ENCODE peak calls at places on chromosomes 7 and 10, in eight cellular contexts. One of them, this sample, is unnamed.

GRCh38 chr10:14579405-14579804 is 195.3 kb downstream of the FAM107B start:
- DNase-seq in PC-3: peak; percentile 7
- DNase-seq in IMR-90: peak; percentile 44
- DNase-seq in GM23248: peak; percentile 13
- DNase-seq in neural progenitor cell: no peak
- DNase-seq in MM.1S: no peak
- DNase-seq in fibroblast of lung: no peak
- DNase-seq in K562: no peak
- DNase-seq in this sample: no peak

GRCh38 chr10:87677595-87677994 is 17.9 kb downstream of the PAPSS2 start:
- DNase-seq in PC-3: no peak
- DNase-seq in fibroblast of lung: no peak
- DNase-seq in neural progenitor cell: no peak
- DNase-seq in GM23248: no peak
- DNase-seq in MM.1S: no peak
- DNase-seq in K562: no peak
- DNase-seq in IMR-90: no peak
- DNase-seq in this sample: no peak

GRCh38 chr7:47743898-47744612 is 162.1 kb upstream of the TNS3 start:
- DNase-seq in GM23248: no peak
- DNase-seq in neural progenitor cell: peak; percentile 60
- DNase-seq in fibroblast of lung: peak; percentile 50
- DNase-seq in IMR-90: no peak
- DNase-seq in K562: no peak
- DNase-seq in MM.1S: no peak
- DNase-seq in PC-3: no peak
- DNase-seq in this sample: peak; percentile 56

GRCh38 chr7:13279854-13280435 is 592.5 kb downstream of the ARL4A start:
- DNase-seq in PC-3: peak; percentile 63
- DNase-seq in neural progenitor cell: peak; percentile 40
- DNase-seq in fibroblast of lung: peak; percentile 15
- DNase-seq in K562: no peak
- DNase-seq in IMR-90: peak; percentile 10
- DNase-seq in GM23248: peak; percentile 67
- DNase-seq in MM.1S: peak; percentile 57
- DNase-seq in this sample: peak; percentile 24

GRCh38 chr10:132836832-132837540 is 51.0 kb upstream of the NKX6-2 start:
- DNase-seq in IMR-90: peak; percentile 4
- DNase-seq in fibroblast of lung: peak; percentile 2
- DNase-seq in MM.1S: peak; percentile 10
- DNase-seq in neural progenitor cell: peak; percentile 80
- DNase-seq in K562: peak; percentile 82
- DNase-seq in GM23248: peak; percentile 68
- DNase-seq in PC-3: peak; percentile 41
- DNase-seq in this sample: peak; percentile 18

GRCh38 chr10:92279297-92279696 is 11.6 kb downstream of the CPEB3 start:
- DNase-seq in IMR-90: peak; percentile 44
- DNase-seq in K562: no peak
- DNase-seq in neural progenitor cell: no peak
- DNase-seq in MM.1S: no peak
- DNase-seq in PC-3: no peak
- DNase-seq in fibroblast of lung: no peak
- DNase-seq in GM23248: peak; percentile 9
- DNase-seq in this sample: peak; percentile 33

GRCh38 chr10:65325913-65326312 is 1599.9 kb upstream of the LRRTM3 start:
- DNase-seq in IMR-90: no peak
- DNase-seq in K562: no peak
- DNase-seq in fibroblast of lung: no peak
- DNase-seq in MM.1S: no peak
- DNase-seq in GM23248: no peak
- DNase-seq in neural progenitor cell: peak; percentile 62
- DNase-seq in PC-3: no peak
- DNase-seq in this sample: no peak

GRCh38 chr7:113015038-113015645 is 71.5 kb downstream of the GPR85 start:
- DNase-seq in GM23248: peak; percentile 66
- DNase-seq in neural progenitor cell: no peak
- DNase-seq in MM.1S: peak; percentile 44
- DNase-seq in IMR-90: peak; percentile 60
- DNase-seq in K562: no peak
- DNase-seq in fibroblast of lung: peak; percentile 18
- DNase-seq in PC-3: peak; percentile 50
- DNase-seq in this sample: peak; percentile 34

GRCh38 chr7:101940830-101941229 is 123.4 kb downstream of the CUX1 start:
- DNase-seq in GM23248: no peak
- DNase-seq in IMR-90: no peak
- DNase-seq in fibroblast of lung: no peak
- DNase-seq in K562: no peak
- DNase-seq in PC-3: no peak
- DNase-seq in neural progenitor cell: peak; percentile 58
- DNase-seq in MM.1S: no peak
- DNase-seq in this sample: no peak

DNA sequence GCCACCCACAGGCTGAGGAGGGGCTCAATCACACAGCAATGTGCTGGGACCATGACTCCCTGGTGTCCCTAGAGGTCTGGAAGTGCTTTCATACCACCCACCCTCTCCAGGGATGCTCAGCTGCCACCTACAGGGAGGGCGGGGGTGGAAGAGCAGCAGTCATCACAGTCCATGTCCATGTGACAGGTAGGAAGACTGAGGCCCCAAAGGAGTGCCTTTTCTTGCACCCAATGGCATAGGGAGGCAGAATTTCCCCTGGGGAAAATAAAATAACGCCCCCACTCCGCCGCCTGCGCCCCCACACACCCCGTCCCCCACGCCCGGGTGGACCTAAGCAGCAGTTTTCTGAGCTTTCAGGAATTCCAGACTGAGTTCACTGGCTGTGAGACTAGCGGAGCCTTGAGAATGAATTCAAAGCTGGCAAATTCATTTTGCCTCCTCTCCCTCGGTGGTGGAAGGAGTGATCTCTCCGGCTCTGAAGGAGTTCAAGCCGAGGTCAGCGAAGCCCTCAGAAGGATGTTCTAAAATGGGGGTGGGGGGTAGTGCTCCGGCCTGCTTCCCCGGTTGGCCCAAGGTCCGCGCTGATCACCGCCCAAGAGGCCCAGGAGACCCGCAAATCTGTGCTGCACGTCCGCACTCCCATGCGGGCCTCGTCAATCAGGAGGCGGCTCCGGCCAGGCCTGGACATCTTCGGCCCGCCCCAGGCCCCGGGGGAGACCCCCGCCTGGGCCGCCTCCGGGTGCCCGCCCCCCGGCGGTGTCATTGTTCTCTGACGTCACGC is 2.1 kb upstream of the ZMIZ1 start:
- DNase-seq in PC-3: peak; percentile 94
- DNase-seq in neural progenitor cell: peak; percentile 40
- DNase-seq in GM23248: peak; percentile 59
- DNase-seq in K562: peak; percentile 94
- DNase-seq in fibroblast of lung: no peak
- DNase-seq in IMR-90: peak; percentile 35
- DNase-seq in MM.1S: peak; percentile 12
- DNase-seq in this sample: peak; percentile 40
- H3K9ac ChIP-seq in PC-3: peak overlapping the region; percentile 42
- H3K9ac ChIP-seq in neural progenitor cell: no peak overlapping the region
- H3K9ac ChIP-seq in GM23248: peak overlapping the region; percentile 98
- H3K9ac ChIP-seq in K562: peak overlapping the region; percentile 7
- H3K9ac ChIP-seq in fibroblast of lung: peak overlapping the region; percentile 33
- H3K9ac ChIP-seq in IMR-90: peak overlapping the region; percentile 78
- H3K9ac ChIP-seq in MM.1S: peak overlapping the region; percentile 57
- H3K9ac ChIP-seq in this sample: peak overlapping the region; percentile 39

GRCh38 chr7:128879939-128880746 is 17.5 kb downstream of the ATP6V1F start:
- DNase-seq in GM23248: peak; percentile 85
- DNase-seq in MM.1S: no peak
- DNase-seq in PC-3: peak; percentile 85
- DNase-seq in fibroblast of lung: peak; percentile 48
- DNase-seq in IMR-90: peak; percentile 58
- DNase-seq in neural progenitor cell: peak; percentile 90
- DNase-seq in K562: peak; percentile 92
- DNase-seq in this sample: peak; percentile 51
- H3K4me2 ChIP-seq in GM23248: no peak overlapping the region
- H3K4me2 ChIP-seq in MM.1S: no peak overlapping the region
- H3K4me2 ChIP-seq in PC-3: peak overlapping the region; percentile 83
- H3K4me2 ChIP-seq in fibroblast of lung: no peak overlapping the region
- H3K4me2 ChIP-seq in IMR-90: no peak overlapping the region
- H3K4me2 ChIP-seq in neural progenitor cell: peak overlapping the region; percentile 52
- H3K4me2 ChIP-seq in K562: peak overlapping the region; percentile 57
- H3K4me2 ChIP-seq in this sample: no peak overlapping the region

GRCh38 chr7:20777377-20778062 is 9.2 kb downstream of the SP8 start:
- DNase-seq in MM.1S: peak; percentile 9
- DNase-seq in neural progenitor cell: no peak
- DNase-seq in GM23248: no peak
- DNase-seq in K562: no peak
- DNase-seq in PC-3: no peak
- DNase-seq in fibroblast of lung: no peak
- DNase-seq in IMR-90: no peak
- DNase-seq in this sample: no peak

GRCh38 chr7:20776942-20777341 is 9.7 kb downstream of the SP8 start:
- DNase-seq in PC-3: no peak
- DNase-seq in GM23248: no peak
- DNase-seq in IMR-90: no peak
- DNase-seq in MM.1S: no peak
- DNase-seq in K562: no peak
- DNase-seq in fibroblast of lung: no peak
- DNase-seq in neural progenitor cell: peak; percentile 36
- DNase-seq in this sample: no peak

GRCh38 chr7:20778063-20778721 is 8.5 kb downstream of the SP8 start:
- DNase-seq in neural progenitor cell: peak; percentile 94
- DNase-seq in PC-3: peak; percentile 49
- DNase-seq in K562: peak; percentile 28
- DNase-seq in fibroblast of lung: no peak
- DNase-seq in IMR-90: no peak
- DNase-seq in MM.1S: peak; percentile 46
- DNase-seq in GM23248: peak; percentile 59
- DNase-seq in this sample: peak; percentile 30

GRCh38 chr7:20779041-20779440 is 7.6 kb downstream of the SP8 start:
- DNase-seq in IMR-90: no peak
- DNase-seq in MM.1S: no peak
- DNase-seq in K562: no peak
- DNase-seq in neural progenitor cell: peak; percentile 70
- DNase-seq in GM23248: no peak
- DNase-seq in fibroblast of lung: no peak
- DNase-seq in PC-3: no peak
- DNase-seq in this sample: no peak

DNA sequence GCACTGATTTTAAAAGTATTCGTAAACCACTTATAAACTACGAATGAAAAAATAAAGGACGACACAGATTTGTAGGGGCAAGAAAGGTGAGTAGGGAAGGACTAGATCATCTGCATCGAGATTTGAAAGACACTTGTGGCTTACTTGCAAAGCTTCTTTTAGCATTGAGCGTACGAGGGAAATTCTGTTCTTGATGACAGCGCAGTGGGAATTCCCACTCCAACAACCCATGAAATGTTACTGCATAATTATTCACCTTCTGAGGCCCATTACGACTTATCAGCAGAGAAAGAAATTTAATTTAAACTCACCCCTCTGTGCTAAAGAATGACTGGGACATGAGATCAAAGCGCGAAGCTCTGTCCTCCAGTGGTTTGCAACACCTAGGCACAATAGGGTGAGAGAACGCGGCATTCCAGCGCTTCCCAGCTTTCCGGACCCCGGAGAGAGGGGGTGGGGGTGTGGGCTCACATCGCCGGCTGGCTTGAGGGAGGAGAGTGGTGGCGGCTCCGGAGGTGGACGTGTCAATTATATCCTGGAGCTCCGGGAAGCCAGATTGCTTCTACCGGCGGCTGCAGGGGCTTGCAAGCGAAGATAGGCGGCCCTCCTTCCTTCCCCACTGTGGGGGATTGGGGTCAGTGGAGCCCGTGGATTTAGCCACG is 10.3 kb downstream of the SP8 start:
- DNase-seq in IMR-90: no peak
- DNase-seq in fibroblast of lung: no peak
- DNase-seq in neural progenitor cell: peak; percentile 82
- DNase-seq in K562: no peak
- DNase-seq in PC-3: no peak
- DNase-seq in GM23248: no peak
- DNase-seq in MM.1S: no peak
- DNase-seq in this sample: no peak
- H3K9ac ChIP-seq in IMR-90: no peak overlapping the region
- H3K9ac ChIP-seq in fibroblast of lung: no peak overlapping the region
- H3K9ac ChIP-seq in neural progenitor cell: no peak overlapping the region
- H3K9ac ChIP-seq in K562: no peak overlapping the region
- H3K9ac ChIP-seq in PC-3: no peak overlapping the region
- H3K9ac ChIP-seq in GM23248: no peak overlapping the region
- H3K9ac ChIP-seq in MM.1S: no peak overlapping the region
- H3K9ac ChIP-seq in this sample: no peak overlapping the region

GRCh38 chr7:38425509-38425908 is 152.1 kb upstream of the TARP start:
- DNase-seq in MM.1S: no peak
- DNase-seq in PC-3: no peak
- DNase-seq in fibroblast of lung: no peak
- DNase-seq in IMR-90: no peak
- DNase-seq in K562: no peak
- DNase-seq in neural progenitor cell: no peak
- DNase-seq in GM23248: no peak
- DNase-seq in this sample: no peak

GRCh38 chr7:38429057-38429456 is 155.6 kb upstream of the TARP start:
- DNase-seq in fibroblast of lung: no peak
- DNase-seq in MM.1S: no peak
- DNase-seq in GM23248: no peak
- DNase-seq in IMR-90: no peak
- DNase-seq in K562: no peak
- DNase-seq in PC-3: no peak
- DNase-seq in neural progenitor cell: no peak
- DNase-seq in this sample: no peak

GRCh38 chr7:38428040-38428439 is 154.6 kb upstream of the TARP start:
- DNase-seq in MM.1S: no peak
- DNase-seq in neural progenitor cell: no peak
- DNase-seq in fibroblast of lung: peak; percentile 24
- DNase-seq in PC-3: no peak
- DNase-seq in IMR-90: peak; percentile 31
- DNase-seq in GM23248: peak; percentile 20
- DNase-seq in K562: no peak
- DNase-seq in this sample: no peak

GRCh38 chr7:38427279-38427955 is 154.0 kb upstream of the TARP start:
- DNase-seq in fibroblast of lung: no peak
- DNase-seq in IMR-90: no peak
- DNase-seq in K562: no peak
- DNase-seq in neural progenitor cell: no peak
- DNase-seq in GM23248: no peak
- DNase-seq in MM.1S: no peak
- DNase-seq in PC-3: no peak
- DNase-seq in this sample: no peak

GRCh38 chr7:38424750-38425463 is 151.5 kb upstream of the TARP start:
- DNase-seq in MM.1S: no peak
- DNase-seq in IMR-90: peak; percentile 18
- DNase-seq in K562: no peak
- DNase-seq in GM23248: peak; percentile 15
- DNase-seq in neural progenitor cell: no peak
- DNase-seq in fibroblast of lung: no peak
- DNase-seq in PC-3: peak; percentile 9
- DNase-seq in this sample: peak; percentile 12
- H3K4me2 ChIP-seq in MM.1S: peak overlapping the region; percentile 12
- H3K4me2 ChIP-seq in IMR-90: no peak overlapping the region
- H3K4me2 ChIP-seq in K562: no peak overlapping the region
- H3K4me2 ChIP-seq in GM23248: no peak overlapping the region
- H3K4me2 ChIP-seq in neural progenitor cell: no peak overlapping the region
- H3K4me2 ChIP-seq in fibroblast of lung: no peak overlapping the region
- H3K4me2 ChIP-seq in PC-3: no peak overlapping the region
- H3K4me2 ChIP-seq in this sample: no peak overlapping the region

This sample was measured in endothelial cell of umbilical vein.